ENCODE peak calls at places on chromosomes 1 and 21, in five cellular contexts. E is Calu3, G is brain microvascular endothelial cell, O is hepatocyte, Z is lung. P is an unnamed sample.

GRCh38 chr1:37237948-37238347 is 203.6 kb upstream of the GRIK3 start:
- DNase-seq in Z (no peak), G (no peak), E (no peak), O (no peak), P (no peak)

GRCh38 chr1:242454262-242455051 is 70.0 kb downstream of the PLD5 start:
- DNase-seq in G (peak; percentile 6), Z (no peak), O (peak; percentile 59), E (peak; percentile 32), P (no peak)

GRCh38 chr1:207021139-207021861 is 11.3 kb downstream of the C1orf116 start:
- DNase-seq in E (peak; percentile 74), Z (no peak), G (peak; percentile 72), O (no peak), P (no peak)

GRCh38 chr21:38800924-38801744 is 4.6 kb upstream of the ETS2 start:
- DNase-seq in Z (no peak), G (no peak), O (no peak), E (no peak), P (no peak)

GRCh38 chr1:190479028-190479427 is 1.4 kb upstream of the BRINP3 start:
- DNase-seq in E (no peak), O (peak; percentile 63), Z (no peak), G (no peak), P (no peak)

GRCh38 chr1:119275145-119275929 is 93.2 kb upstream of the HAO2 start:
- DNase-seq in O (peak; percentile 68), G (peak; percentile 66), Z (peak; percentile 40), E (peak; percentile 44), P (no peak)

GRCh38 chr1:205248793-205249601 is 21.3 kb downstream of the TMCC2 start:
- DNase-seq in G (no peak), E (no peak), Z (peak; percentile 61), O (peak; percentile 73), P (no peak)

GRCh38 chr1:236663934-236664333 is 22.4 kb upstream of the ACTN2 start:
- DNase-seq in G (no peak), Z (no peak), O (no peak), E (no peak), P (no peak)

GRCh38 chr21:22311741-22312462 is 1313.7 kb downstream of the NCAM2 start:
- DNase-seq in G (no peak), E (no peak), O (no peak), Z (no peak), P (no peak)

GRCh38 chr1:70764747-70765146 is 282.9 kb downstream of the PTGER3 start:
- DNase-seq in Z (no peak), G (no peak), O (no peak), E (no peak), P (no peak)

GRCh38 chr1:45008076-45008475 is 3.0 kb downstream of the HECTD3 start:
- DNase-seq in Z (no peak), G (no peak), O (no peak), E (no peak), P (peak; percentile 66)

GRCh38 chr1:153375511-153375910 is at the start of gene S100A12:
- DNase-seq in G (peak; percentile 35), E (peak; percentile 43), Z (no peak), O (peak; percentile 42), P (no peak)

GRCh38 chr1:34113362-34113761 is 51.7 kb downstream of the CSMD2 start:
- DNase-seq in G (no peak), O (peak; percentile 18), Z (peak; percentile 3), E (no peak), P (no peak)

GRCh38 chr1:118317836-118318614 is 133.0 kb upstream of the SPAG17 start:
- DNase-seq in G (no peak), E (no peak), Z (no peak), O (no peak), P (no peak)

GRCh38 chr1:173409613-173410012 is 67.5 kb upstream of the PRDX6 start:
- DNase-seq in G (peak; percentile 88), O (no peak), Z (peak; percentile 48), E (no peak), P (no peak)

GRCh38 chr1:26695417-26696190 is at the start of gene ARID1A:
- DNase-seq in O (peak; percentile 98), E (peak; percentile 90), G (peak; percentile 95), Z (peak; percentile 96), P (peak; percentile 99)

GRCh38 chr21:36544545-36544944 is 64.6 kb upstream of the CLDN14 start:
- DNase-seq in O (no peak), Z (no peak), G (no peak), E (no peak), P (no peak)

GRCh38 chr21:36540700-36541099 is 60.8 kb upstream of the CLDN14 start:
- DNase-seq in O (no peak), G (no peak), E (no peak), Z (no peak), P (no peak)

GRCh38 chr21:36541721-36542139 is 61.8 kb upstream of the CLDN14 start:
- DNase-seq in O (no peak), G (no peak), E (no peak), Z (no peak), P (no peak)

GRCh38 chr21:36543924-36544323 is 64.0 kb upstream of the CLDN14 start:
- DNase-seq in Z (no peak), E (no peak), G (no peak), O (no peak), P (no peak)

GRCh38 chr21:36542312-36543101 is 62.6 kb upstream of the CLDN14 start:
- DNase-seq in O (peak; percentile 23), E (no peak), Z (no peak), G (no peak), P (no peak)
- TF ChIP-seq CTCF in O (no peak), E (no peak), Z (no peak), G (no peak), P (no peak)

GRCh38 chr1:184615301-184615700 is 139.4 kb downstream of the EDEM3 start:
- DNase-seq in Z (no peak), O (no peak), E (no peak), G (no peak), P (peak; percentile 46)

GRCh38 chr1:184618851-184619250 is 135.8 kb downstream of the EDEM3 start:
- DNase-seq in Z (no peak), E (no peak), G (no peak), O (no peak), P (no peak)

GRCh38 chr1:184617433-184618029 is 137.1 kb downstream of the EDEM3 start:
- DNase-seq in O (no peak), E (no peak), G (no peak), Z (no peak), P (no peak)

GRCh38 chr1:184614667-184615066 is 140.0 kb downstream of the EDEM3 start:
- DNase-seq in E (no peak), Z (no peak), O (no peak), G (no peak), P (peak; percentile 17)

DNA sequence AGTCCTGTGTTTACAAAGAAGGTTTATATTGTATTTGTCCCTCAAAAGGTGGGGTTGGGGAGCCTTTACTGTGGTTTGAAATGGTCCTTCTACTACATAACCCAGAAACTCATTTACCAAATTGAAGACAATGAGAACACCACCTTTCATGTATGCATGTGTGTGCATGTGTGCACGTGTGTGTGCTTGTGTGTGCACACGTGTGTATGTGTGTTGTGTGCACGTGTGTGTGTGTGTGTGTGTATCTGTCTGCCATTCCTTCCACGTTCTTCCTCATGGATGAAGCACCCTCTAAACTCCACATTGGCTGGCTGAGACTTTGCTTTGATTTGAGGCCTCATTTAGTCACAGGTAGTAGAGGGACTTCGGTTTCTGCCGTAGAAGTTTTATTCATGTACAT is 138.2 kb downstream of the EDEM3 start:
- DNase-seq in E (no peak), Z (no peak), O (no peak), G (no peak), P (no peak)
- TF ChIP-seq CTCF in E (no peak), Z (no peak), O (no peak), G (no peak), P (no peak)

DNA sequence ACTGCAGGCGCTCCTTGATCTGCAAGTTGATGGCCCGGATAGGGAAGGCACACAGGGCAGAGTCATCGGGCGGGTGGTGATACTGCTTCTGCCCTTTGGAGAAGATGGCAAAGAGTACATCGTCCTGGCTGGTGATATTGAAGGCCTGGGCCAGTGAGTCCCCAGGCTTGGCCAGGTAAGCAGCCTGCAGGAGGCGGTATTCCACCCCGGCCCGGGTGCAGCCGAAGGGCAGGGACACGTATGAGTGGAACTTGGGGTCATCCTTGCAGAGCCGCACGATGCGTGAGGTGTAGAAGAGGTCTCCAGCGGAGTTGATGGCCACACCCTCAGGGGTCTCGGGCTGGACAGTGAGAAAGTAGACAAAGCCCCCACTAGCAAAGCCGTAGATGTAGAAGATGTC is 27.4 kb downstream of the PLXNA2 start:
- DNase-seq in G (no peak), E (no peak), Z (no peak), O (no peak), P (no peak)
- TF ChIP-seq CTCF in G (no peak), E (no peak), Z (no peak), O (no peak), P (no peak)

GRCh38 chr1:41580520-41581172 is 96.2 kb upstream of the EDN2 start:
- DNase-seq in O (no peak), Z (no peak), G (no peak), E (no peak), P (peak; percentile 74)

GRCh38 chr1:41580021-41580420 is 95.5 kb upstream of the EDN2 start:
- DNase-seq in O (no peak), G (no peak), E (no peak), Z (no peak), P (peak; percentile 54)

GRCh38 chr1:41581216-41582003 is 96.9 kb upstream of the EDN2 start:
- DNase-seq in O (no peak), G (no peak), E (no peak), Z (no peak), P (peak; percentile 82)

GRCh38 chr1:41576620-41577019 is 92.1 kb upstream of the EDN2 start:
- DNase-seq in Z (no peak), E (no peak), G (peak; percentile 7), O (no peak), P (peak; percentile 56)

DNA sequence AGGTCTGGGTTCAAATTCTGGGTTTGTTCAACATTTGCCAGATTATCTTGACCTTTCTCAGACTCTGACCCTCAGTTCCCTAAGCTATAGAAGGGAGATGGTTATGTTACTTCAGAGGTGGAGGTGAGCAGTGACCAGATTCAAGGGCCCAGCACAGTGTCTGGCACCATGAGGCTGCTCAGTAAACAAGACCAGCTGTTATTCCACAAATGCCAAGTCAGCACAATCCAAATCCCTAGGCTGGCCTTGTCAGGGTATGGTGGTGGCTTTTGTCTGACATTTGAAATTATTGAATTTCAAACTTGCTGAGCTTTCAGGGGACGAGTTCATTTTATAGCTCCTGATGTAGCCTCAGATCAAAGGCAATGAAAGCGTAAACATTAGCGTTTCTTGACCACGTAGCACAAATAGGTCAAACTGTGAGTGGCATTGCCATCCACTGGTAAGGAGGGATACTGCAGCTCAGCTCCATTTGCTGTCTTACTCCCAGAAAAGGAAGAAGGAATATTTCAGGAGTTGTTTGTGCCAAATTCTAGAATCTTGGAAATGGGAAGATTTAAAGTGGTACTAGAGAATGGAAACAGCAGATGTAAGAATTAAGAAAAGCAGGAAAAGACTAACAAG is 94.3 kb upstream of the EDN2 start:
- DNase-seq in E (peak; percentile 11), G (peak; percentile 20), O (peak; percentile 36), Z (no peak), P (peak; percentile 38)
- TF ChIP-seq CTCF in E (peak; percentile 40), G (peak; percentile 74), O (peak; percentile 51), Z (peak; percentile 26), P (peak; percentile 53)

GRCh38 chr1:181104042-181104789 is 15.7 kb downstream of the IER5 start:
- DNase-seq in Z (no peak), G (no peak), E (no peak), O (no peak), P (no peak)
- TF ChIP-seq CTCF in Z (no peak), G (peak; percentile 27), E (no peak), O (no peak), P (no peak)